ENCODE peak calls at places on chromosomes 11 and 22, in six cellular contexts. One of them, this sample, is unnamed.

GRCh38 chr11:13534358-13534757 is 38.6 kb upstream of the PTH start:
- DNase-seq in natural killer cell: no peak
- DNase-seq in mammary epithelial cell: no peak
- DNase-seq in stomach: no peak
- DNase-seq in cardiac muscle cell: no peak
- DNase-seq in foreskin fibroblast: no peak
- DNase-seq in this sample: no peak

GRCh38 chr11:32434116-32434386 is 1.3 kb downstream of the WT1 start:
- DNase-seq in natural killer cell: no peak
- DNase-seq in mammary epithelial cell: no peak
- DNase-seq in stomach: no peak
- DNase-seq in cardiac muscle cell: no peak
- DNase-seq in foreskin fibroblast: no peak
- DNase-seq in this sample: no peak

GRCh38 chr22:49971232-49972162 is 10.9 kb downstream of the PIM3 start:
- DNase-seq in natural killer cell: no peak
- DNase-seq in mammary epithelial cell: no peak
- DNase-seq in stomach: peak
- DNase-seq in cardiac muscle cell: peak
- DNase-seq in foreskin fibroblast: peak
- DNase-seq in this sample: peak

GRCh38 chr11:110362916-110363574 is 66.6 kb upstream of the RDX start:
- DNase-seq in natural killer cell: no peak
- DNase-seq in mammary epithelial cell: no peak
- DNase-seq in stomach: peak
- DNase-seq in cardiac muscle cell: peak
- DNase-seq in foreskin fibroblast: peak
- DNase-seq in this sample: no peak

GRCh38 chr11:9351321-9351881 is 33.1 kb upstream of the IPO7 start:
- DNase-seq in natural killer cell: no peak
- DNase-seq in mammary epithelial cell: no peak
- DNase-seq in stomach: no peak
- DNase-seq in cardiac muscle cell: no peak
- DNase-seq in foreskin fibroblast: no peak
- DNase-seq in this sample: no peak

GRCh38 chr11:44625759-44626523 is 60.5 kb downstream of the CD82 start:
- DNase-seq in natural killer cell: no peak
- DNase-seq in mammary epithelial cell: no peak
- DNase-seq in stomach: peak
- DNase-seq in cardiac muscle cell: no peak
- DNase-seq in foreskin fibroblast: no peak
- DNase-seq in this sample: no peak

GRCh38 chr22:45268167-45268957 is 16.4 kb upstream of the UPK3A start:
- DNase-seq in natural killer cell: no peak
- DNase-seq in mammary epithelial cell: no peak
- DNase-seq in stomach: peak
- DNase-seq in cardiac muscle cell: peak
- DNase-seq in foreskin fibroblast: peak
- DNase-seq in this sample: no peak

GRCh38 chr11:113577356-113578163 is 102.4 kb upstream of the DRD2 start:
- DNase-seq in natural killer cell: no peak
- DNase-seq in mammary epithelial cell: peak
- DNase-seq in stomach: peak
- DNase-seq in cardiac muscle cell: no peak
- DNase-seq in foreskin fibroblast: no peak
- DNase-seq in this sample: no peak

GRCh38 chr22:21047730-21048129 is 2.0 kb downstream of the LRRC74B start:
- DNase-seq in natural killer cell: no peak
- DNase-seq in mammary epithelial cell: no peak
- DNase-seq in stomach: no peak
- DNase-seq in cardiac muscle cell: no peak
- DNase-seq in foreskin fibroblast: no peak
- DNase-seq in this sample: no peak

GRCh38 chr11:75872887-75873416 is 57.9 kb downstream of the UVRAG start:
- DNase-seq in natural killer cell: no peak
- DNase-seq in mammary epithelial cell: peak
- DNase-seq in stomach: no peak
- DNase-seq in cardiac muscle cell: no peak
- DNase-seq in foreskin fibroblast: no peak
- DNase-seq in this sample: no peak

GRCh38 chr11:90448280-90448679 is 225.4 kb upstream of the CHORDC1 start:
- DNase-seq in natural killer cell: no peak
- DNase-seq in mammary epithelial cell: no peak
- DNase-seq in stomach: no peak
- DNase-seq in cardiac muscle cell: no peak
- DNase-seq in foreskin fibroblast: no peak
- DNase-seq in this sample: no peak

GRCh38 chr11:108198833-108199232 is 23.6 kb downstream of the NPAT start:
- DNase-seq in natural killer cell: no peak
- DNase-seq in mammary epithelial cell: peak
- DNase-seq in stomach: peak
- DNase-seq in cardiac muscle cell: no peak
- DNase-seq in foreskin fibroblast: no peak
- DNase-seq in this sample: no peak

GRCh38 chr11:65888163-65888814 is at the start of gene FIBP:
- DNase-seq in natural killer cell: peak
- DNase-seq in mammary epithelial cell: peak
- DNase-seq in stomach: peak
- DNase-seq in cardiac muscle cell: peak
- DNase-seq in foreskin fibroblast: peak
- DNase-seq in this sample: peak

GRCh38 chr22:46833228-46833627 is 70.8 kb downstream of the TBC1D22A start:
- DNase-seq in natural killer cell: no peak
- DNase-seq in mammary epithelial cell: peak
- DNase-seq in stomach: peak
- DNase-seq in cardiac muscle cell: peak
- DNase-seq in foreskin fibroblast: peak
- DNase-seq in this sample: no peak

GRCh38 chr11:40130427-40130826 is 1329.0 kb downstream of the LRRC4C start:
- DNase-seq in natural killer cell: no peak
- DNase-seq in mammary epithelial cell: no peak
- DNase-seq in stomach: no peak
- DNase-seq in cardiac muscle cell: peak
- DNase-seq in foreskin fibroblast: no peak
- DNase-seq in this sample: no peak

GRCh38 chr11:40129276-40129675 is 1330.2 kb downstream of the LRRC4C start:
- DNase-seq in natural killer cell: no peak
- DNase-seq in mammary epithelial cell: no peak
- DNase-seq in stomach: no peak
- DNase-seq in cardiac muscle cell: peak
- DNase-seq in foreskin fibroblast: no peak
- DNase-seq in this sample: no peak

DNA sequence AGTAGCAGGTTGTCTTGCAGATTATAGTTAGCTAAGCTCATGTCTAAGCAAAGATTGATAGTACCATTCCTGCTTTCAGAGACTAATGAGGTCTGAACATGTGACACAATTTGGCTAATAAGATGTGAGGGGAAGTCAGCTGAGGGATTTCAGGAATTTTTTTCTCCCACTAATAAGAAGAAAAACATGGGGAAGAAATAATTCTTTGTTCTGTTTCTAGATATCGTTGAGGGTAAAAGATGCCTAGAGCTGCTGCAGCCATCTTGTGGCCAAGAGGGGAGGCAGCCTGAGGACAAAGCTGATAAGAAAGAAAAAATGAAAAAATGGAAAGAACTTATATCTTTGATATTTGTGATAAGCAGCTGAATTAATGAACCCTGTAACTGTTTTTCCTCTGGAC is 1334.4 kb downstream of the LRRC4C start:
- DNase-seq in natural killer cell: no peak
- DNase-seq in mammary epithelial cell: no peak
- DNase-seq in stomach: no peak
- DNase-seq in cardiac muscle cell: no peak
- DNase-seq in foreskin fibroblast: no peak
- DNase-seq in this sample: no peak
- TF ChIP-seq CTCF in natural killer cell: no peak
- TF ChIP-seq CTCF in mammary epithelial cell: no peak
- TF ChIP-seq CTCF in stomach: peak
- TF ChIP-seq CTCF in cardiac muscle cell: no peak
- TF ChIP-seq CTCF in foreskin fibroblast: no peak
- TF ChIP-seq CTCF in this sample: no peak

GRCh38 chr11:112440518-112440917 is 179.9 kb upstream of the PLET1 start:
- DNase-seq in natural killer cell: no peak
- DNase-seq in mammary epithelial cell: peak
- DNase-seq in stomach: no peak
- DNase-seq in cardiac muscle cell: no peak
- DNase-seq in foreskin fibroblast: no peak
- DNase-seq in this sample: no peak
- TF ChIP-seq CTCF in natural killer cell: no peak
- TF ChIP-seq CTCF in mammary epithelial cell: peak
- TF ChIP-seq CTCF in stomach: no peak
- TF ChIP-seq CTCF in cardiac muscle cell: peak
- TF ChIP-seq CTCF in foreskin fibroblast: no peak
- TF ChIP-seq CTCF in this sample: no peak

DNA sequence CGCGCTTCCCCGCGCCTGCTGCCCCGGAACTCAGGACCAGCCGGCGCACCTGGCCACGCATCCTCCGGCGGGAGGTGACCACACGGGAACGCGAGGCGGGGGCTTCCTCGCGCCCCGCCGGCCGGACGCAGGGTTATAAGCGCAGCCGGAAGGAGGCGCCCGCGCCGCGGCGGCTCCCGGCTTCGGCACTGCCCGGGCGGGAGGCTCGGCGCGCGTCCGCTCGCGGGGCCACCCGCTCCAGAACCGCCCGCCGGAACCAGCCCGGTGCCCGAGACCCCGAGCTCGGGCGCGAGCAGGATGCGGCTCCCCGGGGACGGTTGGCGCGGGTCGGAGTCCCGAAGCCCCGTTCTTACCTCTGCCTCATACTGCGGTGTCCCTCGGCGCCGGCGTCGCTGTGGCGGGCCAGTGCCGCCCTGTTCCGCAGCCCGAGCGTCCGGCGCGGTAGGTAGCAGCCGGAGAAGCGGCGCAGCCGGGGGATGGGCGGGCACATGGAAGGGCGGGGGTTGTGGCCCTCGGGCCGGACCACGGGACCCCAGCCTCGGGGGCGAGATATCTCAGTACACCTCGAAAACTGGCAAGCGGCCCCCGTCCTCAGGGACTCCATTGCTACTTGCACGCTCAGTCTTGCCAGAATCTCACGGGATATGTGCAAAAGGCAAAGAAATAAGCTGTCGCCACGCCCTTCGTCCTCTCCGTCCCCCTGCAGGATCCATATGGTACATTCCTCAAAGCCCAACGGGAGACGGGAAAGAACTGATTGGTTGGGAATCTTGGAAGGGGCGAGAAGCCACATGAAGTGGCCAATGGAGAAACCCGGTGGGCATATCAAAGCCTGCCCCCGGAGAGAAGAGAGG is 23.1 kb downstream of the MICAL3 start:
- DNase-seq in natural killer cell: peak
- DNase-seq in mammary epithelial cell: peak
- DNase-seq in stomach: peak
- DNase-seq in cardiac muscle cell: peak
- DNase-seq in foreskin fibroblast: peak
- DNase-seq in this sample: peak
- TF ChIP-seq CTCF in natural killer cell: peak
- TF ChIP-seq CTCF in mammary epithelial cell: peak
- TF ChIP-seq CTCF in stomach: peak
- TF ChIP-seq CTCF in cardiac muscle cell: peak
- TF ChIP-seq CTCF in foreskin fibroblast: peak
- TF ChIP-seq CTCF in this sample: no peak

DNA sequence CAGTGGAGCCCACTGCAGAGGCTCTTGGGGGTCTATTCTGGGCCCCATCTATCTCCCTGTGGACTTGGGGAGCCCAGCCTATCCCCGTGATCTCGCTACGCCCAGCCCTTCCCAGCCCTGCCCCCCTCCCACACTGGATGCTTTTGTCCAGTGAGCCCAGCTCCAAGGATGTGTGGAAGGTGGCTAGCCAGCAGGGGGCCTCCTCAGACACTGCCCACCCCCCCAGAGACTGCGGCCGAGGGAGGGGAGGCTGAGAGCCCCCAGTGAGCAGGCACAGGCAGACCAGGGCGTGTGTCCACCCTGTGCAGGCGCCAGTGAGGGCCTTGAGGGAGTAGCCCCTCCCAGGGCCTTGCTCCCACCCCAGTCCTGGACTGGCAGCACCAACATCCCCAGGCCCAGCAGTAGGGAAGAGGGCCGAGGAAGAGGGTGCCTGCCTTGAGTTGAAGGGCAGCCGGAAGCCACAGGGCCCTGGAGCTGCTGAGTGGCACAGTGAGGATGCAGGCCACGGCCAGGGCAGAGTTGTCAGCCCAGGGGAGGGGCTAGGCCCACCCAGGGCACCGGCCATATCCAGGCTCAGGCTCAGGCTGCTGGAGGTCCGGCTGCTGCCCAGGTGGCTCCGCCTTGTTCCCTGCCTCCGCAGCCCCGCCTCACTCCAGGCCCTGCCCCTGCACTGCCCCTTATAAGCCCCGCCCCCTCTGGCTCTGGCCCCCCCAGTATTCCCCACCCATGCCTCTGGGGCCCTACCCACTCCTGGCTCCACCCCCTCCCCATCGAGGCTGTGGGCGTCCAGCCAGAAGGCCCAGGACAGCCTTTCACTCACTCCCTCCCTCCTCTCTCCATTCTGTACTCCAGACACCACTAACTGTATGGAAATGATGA is 28.0 kb downstream of the MOB2 start:
- DNase-seq in natural killer cell: no peak
- DNase-seq in mammary epithelial cell: no peak
- DNase-seq in stomach: peak
- DNase-seq in cardiac muscle cell: peak
- DNase-seq in foreskin fibroblast: peak
- DNase-seq in this sample: no peak
- TF ChIP-seq CTCF in natural killer cell: no peak
- TF ChIP-seq CTCF in mammary epithelial cell: no peak
- TF ChIP-seq CTCF in stomach: no peak
- TF ChIP-seq CTCF in cardiac muscle cell: peak
- TF ChIP-seq CTCF in foreskin fibroblast: peak
- TF ChIP-seq CTCF in this sample: no peak

GRCh38 chr22:25162561-25162960 is 37.1 kb upstream of the CRYBB3 start:
- DNase-seq in natural killer cell: no peak
- DNase-seq in mammary epithelial cell: no peak
- DNase-seq in stomach: no peak
- DNase-seq in cardiac muscle cell: no peak
- DNase-seq in foreskin fibroblast: no peak
- DNase-seq in this sample: no peak
- TF ChIP-seq CTCF in natural killer cell: no peak
- TF ChIP-seq CTCF in mammary epithelial cell: no peak
- TF ChIP-seq CTCF in stomach: no peak
- TF ChIP-seq CTCF in cardiac muscle cell: no peak
- TF ChIP-seq CTCF in foreskin fibroblast: no peak
- TF ChIP-seq CTCF in this sample: no peak

GRCh38 chr11:76975513-76975912 is 58.7 kb upstream of the B3GNT6 start:
- DNase-seq in natural killer cell: no peak
- DNase-seq in mammary epithelial cell: no peak
- DNase-seq in stomach: no peak
- DNase-seq in cardiac muscle cell: no peak
- DNase-seq in foreskin fibroblast: no peak
- DNase-seq in this sample: no peak

GRCh38 chr11:76978239-76978638 is 56.0 kb upstream of the B3GNT6 start:
- DNase-seq in natural killer cell: no peak
- DNase-seq in mammary epithelial cell: no peak
- DNase-seq in stomach: no peak
- DNase-seq in cardiac muscle cell: no peak
- DNase-seq in foreskin fibroblast: no peak
- DNase-seq in this sample: no peak

GRCh38 chr11:76972051-76972450 is 62.1 kb upstream of the B3GNT6 start:
- DNase-seq in natural killer cell: no peak
- DNase-seq in mammary epithelial cell: no peak
- DNase-seq in stomach: no peak
- DNase-seq in cardiac muscle cell: no peak
- DNase-seq in foreskin fibroblast: no peak
- DNase-seq in this sample: no peak

GRCh38 chr11:76977791-76978190 is 56.4 kb upstream of the B3GNT6 start:
- DNase-seq in natural killer cell: no peak
- DNase-seq in mammary epithelial cell: no peak
- DNase-seq in stomach: no peak
- DNase-seq in cardiac muscle cell: no peak
- DNase-seq in foreskin fibroblast: no peak
- DNase-seq in this sample: no peak

GRCh38 chr11:76974179-76974891 is 59.9 kb upstream of the B3GNT6 start:
- DNase-seq in natural killer cell: no peak
- DNase-seq in mammary epithelial cell: no peak
- DNase-seq in stomach: no peak
- DNase-seq in cardiac muscle cell: no peak
- DNase-seq in foreskin fibroblast: no peak
- DNase-seq in this sample: no peak
- TF ChIP-seq CTCF in natural killer cell: no peak
- TF ChIP-seq CTCF in mammary epithelial cell: no peak
- TF ChIP-seq CTCF in stomach: no peak
- TF ChIP-seq CTCF in cardiac muscle cell: no peak
- TF ChIP-seq CTCF in foreskin fibroblast: no peak
- TF ChIP-seq CTCF in this sample: no peak